ENCODE peak calls at places on chromosomes 13 and 19, in seven cellular contexts. S is stimulated activated CD4-positive, alpha-beta T cell treated with anti-CD3 and anti-CD28 coated beads, Interleukin-1b, Interleukin-23, amount 100 ng/mL, for 24 hours; O is NCI-H1417; I is activated CD8-positive, alpha-beta T cell treated with anti-CD3 and anti-CD28 coated beads for 36 hours; K is NCI-H1105 treated with DMSO at 0.1 percent for 48 hours; C is tibial nerve; E is RPMI8226. R is an unnamed sample.

GRCh38 chr13:72932250-72932649 is 126.6 kb upstream of the KLF5 start:
- DNase-seq in S (no peak), O (no peak), I (no peak), K (no peak), C (no peak), E (no peak), R (no peak)

GRCh38 chr13:90792335-90792734 is 555.2 kb upstream of the MIR17HG start:
- DNase-seq in S (no peak), O (no peak), I (no peak), K (no peak), C (no peak), E (no peak), R (no peak)

GRCh38 chr19:46159418-46159817 is 11.4 kb downstream of the IGFL2 start:
- DNase-seq in S (no peak), O (no peak), I (no peak), K (peak; percentile 2), C (no peak), E (no peak), R (no peak)

GRCh38 chr13:109243311-109243951 is 543.0 kb downstream of the IRS2 start:
- DNase-seq in S (no peak), O (no peak), I (no peak), K (no peak), C (no peak), E (no peak), R (no peak)

GRCh38 chr19:33721735-33722297 is 74.9 kb upstream of the KCTD15 start:
- DNase-seq in S (no peak), O (no peak), I (no peak), K (no peak), C (no peak), E (no peak), R (no peak)

GRCh38 chr19:14081797-14082674 is 3.5 kb downstream of the C19orf67 start:
- DNase-seq in S (no peak), O (no peak), I (peak; percentile 68), K (no peak), C (no peak), E (no peak), R (no peak)

GRCh38 chr19:2443785-2444182 is 13.0 kb downstream of the LMNB2 start:
- DNase-seq in S (no peak), O (no peak), I (no peak), K (no peak), C (no peak), E (no peak), R (no peak)

GRCh38 chr19:1410136-1410786 is 2.9 kb downstream of the DAZAP1 start:
- DNase-seq in S (no peak), O (no peak), I (peak; percentile 66), K (no peak), C (no peak), E (no peak), R (no peak)

GRCh38 chr13:114140909-114141255 is 8.5 kb upstream of the RASA3 start:
- DNase-seq in S (no peak), O (peak; percentile 69), I (peak; percentile 64), K (no peak), C (no peak), E (peak; percentile 36), R (no peak)

GRCh38 chr13:32863596-32863995 is 152.6 kb upstream of the KL start:
- DNase-seq in S (no peak), O (no peak), I (no peak), K (no peak), C (no peak), E (no peak), R (no peak)

GRCh38 chr19:31727536-31727935 is 378.3 kb upstream of the TSHZ3 start:
- DNase-seq in S (no peak), O (no peak), I (no peak), K (no peak), C (peak; percentile 52), E (no peak), R (no peak)

R was measured in OCI-LY7.